ENCODE peak calls at places on chromosomes 13 and 19, in seven cellular contexts. One of them, this sample, is unnamed. For H3K4me1, the result is how much of the 10 kb centered on the place peaks cover.

GRCh38 chr13:104984296-104984818 is 1551.1 kb downstream of the EFNB2 start:
- DNase-seq in cardiac muscle cell: peak
- DNase-seq in adrenal gland: peak
- DNase-seq in ovary: no peak
- DNase-seq in transverse colon: no peak
- DNase-seq in tibial artery: peak
- DNase-seq in CD4-positive, alpha-beta memory T cell: peak
- DNase-seq in this sample: no peak

GRCh38 chr19:11813801-11814706 is at the start of gene ZNF440:
- DNase-seq in cardiac muscle cell: peak
- DNase-seq in adrenal gland: peak
- DNase-seq in ovary: peak
- DNase-seq in transverse colon: peak
- DNase-seq in tibial artery: peak
- DNase-seq in CD4-positive, alpha-beta memory T cell: peak
- DNase-seq in this sample: peak

GRCh38 chr13:52105841-52106240 is 23.0 kb downstream of the NEK5 start:
- DNase-seq in cardiac muscle cell: no peak
- DNase-seq in adrenal gland: no peak
- DNase-seq in ovary: no peak
- DNase-seq in transverse colon: no peak
- DNase-seq in tibial artery: no peak
- DNase-seq in CD4-positive, alpha-beta memory T cell: no peak
- DNase-seq in this sample: no peak

GRCh38 chr13:25217023-25217909 is 45.2 kb upstream of the AMER2 start:
- DNase-seq in cardiac muscle cell: peak
- DNase-seq in adrenal gland: no peak
- DNase-seq in ovary: no peak
- DNase-seq in transverse colon: no peak
- DNase-seq in tibial artery: no peak
- DNase-seq in CD4-positive, alpha-beta memory T cell: no peak
- DNase-seq in this sample: no peak

GRCh38 chr13:83950284-83950683 is 68.0 kb upstream of the SLITRK1 start:
- DNase-seq in cardiac muscle cell: no peak
- DNase-seq in adrenal gland: no peak
- DNase-seq in ovary: no peak
- DNase-seq in transverse colon: no peak
- DNase-seq in tibial artery: no peak
- DNase-seq in CD4-positive, alpha-beta memory T cell: no peak
- DNase-seq in this sample: no peak

GRCh38 chr13:42334329-42334706 is 62.4 kb downstream of the AKAP11 start:
- DNase-seq in cardiac muscle cell: no peak
- DNase-seq in adrenal gland: no peak
- DNase-seq in ovary: no peak
- DNase-seq in transverse colon: no peak
- DNase-seq in tibial artery: no peak
- DNase-seq in CD4-positive, alpha-beta memory T cell: no peak
- DNase-seq in this sample: peak

GRCh38 chr13:110965038-110965754 is 50.3 kb upstream of the ANKRD10 start:
- DNase-seq in cardiac muscle cell: peak
- DNase-seq in adrenal gland: no peak
- DNase-seq in ovary: no peak
- DNase-seq in transverse colon: no peak
- DNase-seq in tibial artery: no peak
- DNase-seq in CD4-positive, alpha-beta memory T cell: no peak
- DNase-seq in this sample: no peak

GRCh38 chr13:36453518-36453917 is 21.2 kb downstream of the CCNA1 start:
- DNase-seq in cardiac muscle cell: peak
- DNase-seq in adrenal gland: no peak
- DNase-seq in ovary: no peak
- DNase-seq in transverse colon: no peak
- DNase-seq in tibial artery: no peak
- DNase-seq in CD4-positive, alpha-beta memory T cell: no peak
- DNase-seq in this sample: no peak

GRCh38 chr19:3381701-3382372 is 15.5 kb downstream of the NFIC start:
- DNase-seq in cardiac muscle cell: no peak
- DNase-seq in adrenal gland: peak
- DNase-seq in ovary: peak
- DNase-seq in transverse colon: no peak
- DNase-seq in tibial artery: no peak
- DNase-seq in CD4-positive, alpha-beta memory T cell: no peak
- DNase-seq in this sample: no peak

GRCh38 chr19:3375221-3376088 is 9.1 kb downstream of the NFIC start:
- DNase-seq in cardiac muscle cell: peak
- DNase-seq in adrenal gland: peak
- DNase-seq in ovary: peak
- DNase-seq in transverse colon: peak
- DNase-seq in tibial artery: peak
- DNase-seq in CD4-positive, alpha-beta memory T cell: no peak
- DNase-seq in this sample: peak

GRCh38 chr19:3380829-3381228 is 14.4 kb downstream of the NFIC start:
- DNase-seq in cardiac muscle cell: no peak
- DNase-seq in adrenal gland: no peak
- DNase-seq in ovary: no peak
- DNase-seq in transverse colon: no peak
- DNase-seq in tibial artery: no peak
- DNase-seq in CD4-positive, alpha-beta memory T cell: no peak
- DNase-seq in this sample: no peak

GRCh38 chr19:3374369-3375112 is 8.2 kb downstream of the NFIC start:
- DNase-seq in cardiac muscle cell: peak
- DNase-seq in adrenal gland: peak
- DNase-seq in ovary: peak
- DNase-seq in transverse colon: no peak
- DNase-seq in tibial artery: peak
- DNase-seq in CD4-positive, alpha-beta memory T cell: no peak
- DNase-seq in this sample: peak

DNA sequence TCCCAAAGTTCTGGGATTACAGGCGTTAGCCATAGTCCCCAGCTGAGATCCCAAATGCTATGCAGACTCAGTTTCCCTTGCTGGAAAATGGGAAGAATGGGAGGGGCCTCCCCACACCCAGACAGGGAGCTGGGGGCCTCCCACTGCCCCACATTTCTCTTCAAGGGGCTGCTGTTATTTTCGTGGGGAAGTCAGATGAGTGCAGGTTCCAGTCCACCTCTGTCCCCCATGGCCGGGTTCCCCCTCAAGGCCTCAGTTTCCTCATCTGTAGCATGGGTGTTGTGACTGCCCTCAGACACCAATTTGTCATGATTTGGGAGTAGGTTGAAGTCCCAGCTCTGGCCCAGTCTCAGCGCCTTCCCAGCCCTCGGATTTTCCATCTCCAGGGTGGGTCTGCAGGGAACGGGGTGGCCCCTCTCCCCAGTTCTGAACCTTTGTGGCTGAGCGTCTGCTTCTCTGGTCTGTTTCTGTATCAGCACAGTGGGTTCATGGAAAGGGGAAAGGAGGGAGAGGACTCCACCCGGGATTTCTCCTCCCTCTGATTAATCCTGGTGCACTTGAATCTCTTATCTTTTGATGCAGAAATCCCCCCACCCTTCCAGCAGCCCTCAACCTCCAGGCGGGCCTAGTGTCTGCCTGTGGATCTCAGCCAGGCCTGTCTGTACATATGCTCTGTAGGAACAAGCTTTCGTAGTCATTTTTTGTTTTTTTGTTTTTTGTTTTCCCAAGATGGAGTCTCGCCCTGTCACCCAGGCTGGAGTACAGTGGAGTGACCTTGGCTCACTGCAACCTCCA is 12.2 kb downstream of the NFIC start:
- DNase-seq in cardiac muscle cell: no peak
- DNase-seq in adrenal gland: no peak
- DNase-seq in ovary: no peak
- DNase-seq in transverse colon: no peak
- DNase-seq in tibial artery: no peak
- DNase-seq in CD4-positive, alpha-beta memory T cell: no peak
- DNase-seq in this sample: no peak
- H3K4me1 ChIP-seq in cardiac muscle cell: under half
- H3K4me1 ChIP-seq in adrenal gland: half or more
- H3K4me1 ChIP-seq in ovary: under half
- H3K4me1 ChIP-seq in transverse colon: under half
- H3K4me1 ChIP-seq in tibial artery: half or more
- H3K4me1 ChIP-seq in CD4-positive, alpha-beta memory T cell: under half
- H3K4me1 ChIP-seq in this sample: half or more

GRCh38 chr19:46487178-46487801 is 8.4 kb downstream of the PNMA8B start:
- DNase-seq in cardiac muscle cell: no peak
- DNase-seq in adrenal gland: peak
- DNase-seq in ovary: no peak
- DNase-seq in transverse colon: no peak
- DNase-seq in tibial artery: no peak
- DNase-seq in CD4-positive, alpha-beta memory T cell: no peak
- DNase-seq in this sample: no peak

GRCh38 chr19:46486358-46486757 is 9.3 kb downstream of the PNMA8B start:
- DNase-seq in cardiac muscle cell: no peak
- DNase-seq in adrenal gland: no peak
- DNase-seq in ovary: no peak
- DNase-seq in transverse colon: no peak
- DNase-seq in tibial artery: no peak
- DNase-seq in CD4-positive, alpha-beta memory T cell: no peak
- DNase-seq in this sample: no peak

GRCh38 chr19:46489445-46490272 is 6.0 kb downstream of the PNMA8B start:
- DNase-seq in cardiac muscle cell: peak
- DNase-seq in adrenal gland: peak
- DNase-seq in ovary: peak
- DNase-seq in transverse colon: peak
- DNase-seq in tibial artery: peak
- DNase-seq in CD4-positive, alpha-beta memory T cell: no peak
- DNase-seq in this sample: no peak

GRCh38 chr19:46487802-46488445 is 7.7 kb downstream of the PNMA8B start:
- DNase-seq in cardiac muscle cell: peak
- DNase-seq in adrenal gland: peak
- DNase-seq in ovary: peak
- DNase-seq in transverse colon: peak
- DNase-seq in tibial artery: peak
- DNase-seq in CD4-positive, alpha-beta memory T cell: peak
- DNase-seq in this sample: peak

DNA sequence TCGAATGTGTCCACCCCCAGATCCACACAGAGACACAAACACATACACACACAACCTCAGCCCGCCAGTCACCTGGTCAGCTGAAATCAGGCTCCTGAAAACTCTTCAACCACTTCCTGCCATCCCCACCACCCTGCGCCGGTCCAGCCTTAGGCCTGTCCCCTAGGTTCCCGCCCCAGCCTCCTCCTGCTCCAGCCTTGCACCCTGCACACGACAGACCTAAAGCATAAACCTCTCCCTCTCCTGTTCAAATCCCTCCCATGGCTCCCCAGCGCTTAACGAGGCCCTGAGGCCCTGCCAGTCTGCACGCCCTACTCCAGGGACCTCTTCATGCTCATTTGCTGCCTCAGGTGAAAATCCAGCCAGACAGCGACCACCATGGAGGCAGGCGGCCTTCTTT is 7.1 kb downstream of the PNMA8B start:
- DNase-seq in cardiac muscle cell: no peak
- DNase-seq in adrenal gland: no peak
- DNase-seq in ovary: no peak
- DNase-seq in transverse colon: no peak
- DNase-seq in tibial artery: no peak
- DNase-seq in CD4-positive, alpha-beta memory T cell: no peak
- DNase-seq in this sample: no peak
- H3K27ac ChIP-seq in cardiac muscle cell: no peak
- H3K27ac ChIP-seq in adrenal gland: no peak
- H3K27ac ChIP-seq in ovary: no peak
- H3K27ac ChIP-seq in transverse colon: no peak
- H3K27ac ChIP-seq in tibial artery: no peak
- H3K27ac ChIP-seq in CD4-positive, alpha-beta memory T cell: no peak
- H3K27ac ChIP-seq in this sample: no peak

DNA sequence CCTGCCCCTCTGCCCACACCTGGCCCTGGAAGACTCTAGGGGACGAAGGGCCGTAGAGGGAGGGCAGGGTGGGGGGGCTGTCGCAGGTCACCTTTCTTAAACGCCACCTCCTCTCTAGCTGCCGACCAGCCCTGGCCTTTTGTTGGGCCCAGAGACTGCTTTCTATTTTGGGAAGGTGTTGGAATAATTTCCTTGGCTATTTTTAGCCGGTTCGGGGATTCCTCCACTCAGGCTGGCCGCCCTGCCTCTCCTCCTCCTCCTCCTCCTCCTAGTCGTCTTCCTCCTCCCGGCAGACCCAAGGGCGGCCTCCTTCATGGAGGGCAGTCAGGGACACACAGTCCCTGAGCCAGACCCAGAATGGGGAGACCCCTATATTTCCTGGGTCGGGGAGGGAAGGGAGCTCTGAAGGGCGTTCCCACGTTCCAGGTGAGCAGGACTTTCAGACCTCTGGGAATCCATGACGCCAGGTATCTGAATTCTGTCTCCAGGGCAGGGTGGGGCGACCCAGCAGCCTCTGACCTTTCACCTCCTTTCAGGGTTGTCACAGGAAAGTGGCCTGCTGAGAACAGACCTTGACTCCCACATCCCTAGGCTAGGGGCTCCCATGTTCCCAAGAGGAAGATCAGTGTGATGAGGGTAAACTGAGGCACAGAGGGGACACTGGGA is 19.9 kb downstream of the GADD45B start:
- DNase-seq in cardiac muscle cell: peak
- DNase-seq in adrenal gland: peak
- DNase-seq in ovary: peak
- DNase-seq in transverse colon: peak
- DNase-seq in tibial artery: no peak
- DNase-seq in CD4-positive, alpha-beta memory T cell: no peak
- DNase-seq in this sample: peak
- H3K4me3 ChIP-seq in cardiac muscle cell: peak
- H3K4me3 ChIP-seq in adrenal gland: no peak
- H3K4me3 ChIP-seq in ovary: peak
- H3K4me3 ChIP-seq in transverse colon: peak
- H3K4me3 ChIP-seq in tibial artery: peak
- H3K4me3 ChIP-seq in CD4-positive, alpha-beta memory T cell: peak
- H3K4me3 ChIP-seq in this sample: no peak

GRCh38 chr13:106561551-106562170 is 6.3 kb downstream of the ARGLU1 start:
- DNase-seq in cardiac muscle cell: peak
- DNase-seq in adrenal gland: peak
- DNase-seq in ovary: no peak
- DNase-seq in transverse colon: no peak
- DNase-seq in tibial artery: no peak
- DNase-seq in CD4-positive, alpha-beta memory T cell: no peak
- DNase-seq in this sample: no peak

GRCh38 chr13:106560791-106561190 is 7.1 kb downstream of the ARGLU1 start:
- DNase-seq in cardiac muscle cell: no peak
- DNase-seq in adrenal gland: no peak
- DNase-seq in ovary: no peak
- DNase-seq in transverse colon: no peak
- DNase-seq in tibial artery: no peak
- DNase-seq in CD4-positive, alpha-beta memory T cell: no peak
- DNase-seq in this sample: no peak

GRCh38 chr13:106558527-106558926 is 9.4 kb downstream of the ARGLU1 start:
- DNase-seq in cardiac muscle cell: no peak
- DNase-seq in adrenal gland: no peak
- DNase-seq in ovary: no peak
- DNase-seq in transverse colon: no peak
- DNase-seq in tibial artery: no peak
- DNase-seq in CD4-positive, alpha-beta memory T cell: no peak
- DNase-seq in this sample: no peak

GRCh38 chr13:106565127-106565775 is 2.7 kb downstream of the ARGLU1 start:
- DNase-seq in cardiac muscle cell: no peak
- DNase-seq in adrenal gland: no peak
- DNase-seq in ovary: no peak
- DNase-seq in transverse colon: no peak
- DNase-seq in tibial artery: no peak
- DNase-seq in CD4-positive, alpha-beta memory T cell: no peak
- DNase-seq in this sample: no peak

DNA sequence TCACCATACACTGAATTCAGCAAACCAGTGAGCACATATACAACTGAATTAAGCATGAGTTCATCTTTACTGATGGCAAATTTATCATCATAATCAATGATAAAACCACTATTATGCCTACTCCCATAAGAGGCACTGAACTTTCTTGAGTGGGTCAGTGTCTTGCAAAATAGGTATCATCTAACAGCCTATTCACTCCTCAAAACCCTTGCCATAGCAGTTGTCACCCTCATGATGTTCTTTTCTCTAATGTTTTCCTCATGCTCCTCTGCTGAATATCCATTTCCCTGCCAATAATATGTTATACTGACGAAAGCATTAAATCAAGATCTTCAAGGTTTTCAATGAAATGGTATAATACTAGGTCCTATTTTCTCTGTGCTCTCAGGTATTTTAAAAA is 5.6 kb downstream of the ARGLU1 start:
- DNase-seq in cardiac muscle cell: no peak
- DNase-seq in adrenal gland: no peak
- DNase-seq in ovary: no peak
- DNase-seq in transverse colon: no peak
- DNase-seq in tibial artery: no peak
- DNase-seq in CD4-positive, alpha-beta memory T cell: no peak
- DNase-seq in this sample: no peak
- H3K4me1 ChIP-seq in cardiac muscle cell: under half
- H3K4me1 ChIP-seq in adrenal gland: under half
- H3K4me1 ChIP-seq in ovary: under half
- H3K4me1 ChIP-seq in transverse colon: half or more
- H3K4me1 ChIP-seq in tibial artery: half or more
- H3K4me1 ChIP-seq in CD4-positive, alpha-beta memory T cell: half or more
- H3K4me1 ChIP-seq in this sample: half or more

This sample was measured in body of pancreas.